ENCODE peak calls at places on chromosomes 12 and 14, in four cellular contexts. One of them, this sample, is unnamed.

GRCh38 chr14:23494223-23494622 is 24.7 kb downstream of the NGDN start:
- DNase-seq in brain microvascular endothelial cell: peak; percentile 42
- DNase-seq in tibial artery: no peak
- DNase-seq in HFFc6: peak; percentile 23
- DNase-seq in this sample: no peak

GRCh38 chr12:94099191-94099983 is 49.0 kb upstream of the PLXNC1 start:
- DNase-seq in brain microvascular endothelial cell: peak; percentile 93
- DNase-seq in tibial artery: no peak
- DNase-seq in HFFc6: no peak
- DNase-seq in this sample: no peak

GRCh38 chr14:104937694-104938365 is 13.2 kb downstream of the PLD4 start:
- DNase-seq in brain microvascular endothelial cell: no peak
- DNase-seq in tibial artery: no peak
- DNase-seq in HFFc6: no peak
- DNase-seq in this sample: no peak

GRCh38 chr12:50715174-50715573 is 48.7 kb upstream of the ATF1 start:
- DNase-seq in brain microvascular endothelial cell: no peak
- DNase-seq in tibial artery: no peak
- DNase-seq in HFFc6: no peak
- DNase-seq in this sample: no peak

GRCh38 chr12:109677323-109677722 is 36.3 kb upstream of the FAM222A start:
- DNase-seq in brain microvascular endothelial cell: no peak
- DNase-seq in tibial artery: no peak
- DNase-seq in HFFc6: no peak
- DNase-seq in this sample: no peak

GRCh38 chr12:71439613-71440392 is at the start of gene LGR5:
- DNase-seq in brain microvascular endothelial cell: no peak
- DNase-seq in tibial artery: no peak
- DNase-seq in HFFc6: no peak
- DNase-seq in this sample: no peak

GRCh38 chr12:26935636-26936378 is 2.0 kb downstream of the INTS13 start:
- DNase-seq in brain microvascular endothelial cell: no peak
- DNase-seq in tibial artery: no peak
- DNase-seq in HFFc6: no peak
- DNase-seq in this sample: no peak

GRCh38 chr14:68523994-68524725 is 268.7 kb downstream of the ZFP36L1 start:
- DNase-seq in brain microvascular endothelial cell: no peak
- DNase-seq in tibial artery: no peak
- DNase-seq in HFFc6: no peak
- DNase-seq in this sample: no peak

GRCh38 chr14:68418192-68419118 is 374.4 kb downstream of the ZFP36L1 start:
- DNase-seq in brain microvascular endothelial cell: no peak
- DNase-seq in tibial artery: no peak
- DNase-seq in HFFc6: no peak
- DNase-seq in this sample: no peak

GRCh38 chr14:77799863-77800730 is at the start of gene ADCK1:
- DNase-seq in brain microvascular endothelial cell: peak; percentile 61
- DNase-seq in tibial artery: peak; percentile 91
- DNase-seq in HFFc6: peak; percentile 61
- DNase-seq in this sample: peak; percentile 27

DNA sequence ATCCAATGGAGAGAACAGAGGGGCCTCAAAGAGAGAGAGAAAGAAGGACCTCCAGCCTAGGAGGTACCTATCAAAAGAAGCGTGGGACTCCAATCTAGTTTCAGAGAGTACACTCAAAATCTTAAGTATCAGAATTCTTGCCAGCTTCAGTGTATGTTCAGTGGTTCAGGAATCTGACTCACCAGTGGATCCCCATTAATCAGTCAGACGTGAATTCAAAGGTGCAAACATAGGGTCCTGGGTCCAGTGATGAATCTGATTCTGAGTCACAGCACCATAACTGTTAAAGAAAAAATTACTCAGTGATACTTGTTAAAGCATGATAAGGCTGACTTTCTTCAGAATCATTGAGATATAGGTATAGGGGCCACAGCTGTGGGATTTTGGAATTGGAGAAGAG is 33.2 kb downstream of the ETNK1 start:
- DNase-seq in brain microvascular endothelial cell: peak; percentile 75
- DNase-seq in tibial artery: no peak
- DNase-seq in HFFc6: peak; percentile 80
- DNase-seq in this sample: no peak
- TF ChIP-seq CTCF in brain microvascular endothelial cell: no peak
- TF ChIP-seq CTCF in tibial artery: no peak
- TF ChIP-seq CTCF in HFFc6: no peak
- TF ChIP-seq CTCF in this sample: no peak

DNA sequence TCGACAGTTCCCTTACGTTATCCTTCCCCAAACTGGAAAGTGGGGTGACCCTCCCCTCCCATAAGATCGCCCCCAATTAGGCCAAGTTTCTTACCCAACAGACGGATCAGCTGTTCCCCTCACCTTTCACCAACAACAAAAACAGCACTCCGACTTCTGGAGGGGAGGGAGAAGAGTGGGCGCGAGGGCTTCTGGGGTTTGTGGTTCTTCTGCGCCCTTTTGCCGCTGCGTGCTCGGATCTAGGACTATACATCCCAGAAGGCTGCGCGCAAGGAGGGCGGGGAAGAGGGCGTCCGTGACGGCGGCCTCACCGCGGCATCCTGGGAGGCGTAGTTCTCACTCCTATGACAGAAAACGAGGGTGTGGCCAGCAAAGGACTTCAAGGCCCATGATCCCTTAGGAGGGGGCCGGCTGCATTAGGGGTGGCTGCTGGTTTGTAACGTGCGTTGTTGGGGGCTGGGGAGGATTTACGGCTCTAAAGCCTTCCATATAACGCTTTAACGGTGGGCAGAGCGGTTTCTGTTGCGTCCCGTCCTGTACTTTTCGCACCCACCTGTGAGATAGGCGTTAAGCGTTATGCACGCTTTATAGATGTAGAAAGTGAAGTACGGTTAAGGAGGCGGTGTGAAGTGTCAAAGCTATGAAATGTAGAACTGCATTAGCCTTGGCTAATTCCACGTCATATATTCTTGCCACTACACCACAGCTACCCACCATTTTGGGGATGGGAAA is at the start of gene CALCOCO1:
- DNase-seq in brain microvascular endothelial cell: peak; percentile 98
- DNase-seq in tibial artery: peak; percentile 99
- DNase-seq in HFFc6: peak; percentile 96
- DNase-seq in this sample: peak; percentile 91
- TF ChIP-seq CTCF in brain microvascular endothelial cell: no peak
- TF ChIP-seq CTCF in tibial artery: no peak
- TF ChIP-seq CTCF in HFFc6: no peak
- TF ChIP-seq CTCF in this sample: no peak

GRCh38 chr14:106556665-106557289 is 1030.4 kb downstream of the TMEM121 start:
- DNase-seq in brain microvascular endothelial cell: no peak
- DNase-seq in tibial artery: no peak
- DNase-seq in HFFc6: no peak
- DNase-seq in this sample: no peak
- TF ChIP-seq CTCF in brain microvascular endothelial cell: peak; percentile 44
- TF ChIP-seq CTCF in tibial artery: peak; percentile 6
- TF ChIP-seq CTCF in HFFc6: peak; percentile 52
- TF ChIP-seq CTCF in this sample: no peak

GRCh38 chr14:92348154-92348553 is 25.2 kb downstream of the SLC24A4 start:
- DNase-seq in brain microvascular endothelial cell: no peak
- DNase-seq in tibial artery: no peak
- DNase-seq in HFFc6: no peak
- DNase-seq in this sample: no peak

GRCh38 chr14:92356677-92357076 is 33.7 kb downstream of the SLC24A4 start:
- DNase-seq in brain microvascular endothelial cell: no peak
- DNase-seq in tibial artery: no peak
- DNase-seq in HFFc6: no peak
- DNase-seq in this sample: no peak

GRCh38 chr14:92351750-92352149 is 28.8 kb downstream of the SLC24A4 start:
- DNase-seq in brain microvascular endothelial cell: no peak
- DNase-seq in tibial artery: no peak
- DNase-seq in HFFc6: no peak
- DNase-seq in this sample: no peak

GRCh38 chr14:92353447-92353846 is 30.5 kb downstream of the SLC24A4 start:
- DNase-seq in brain microvascular endothelial cell: no peak
- DNase-seq in tibial artery: no peak
- DNase-seq in HFFc6: no peak
- DNase-seq in this sample: no peak

DNA sequence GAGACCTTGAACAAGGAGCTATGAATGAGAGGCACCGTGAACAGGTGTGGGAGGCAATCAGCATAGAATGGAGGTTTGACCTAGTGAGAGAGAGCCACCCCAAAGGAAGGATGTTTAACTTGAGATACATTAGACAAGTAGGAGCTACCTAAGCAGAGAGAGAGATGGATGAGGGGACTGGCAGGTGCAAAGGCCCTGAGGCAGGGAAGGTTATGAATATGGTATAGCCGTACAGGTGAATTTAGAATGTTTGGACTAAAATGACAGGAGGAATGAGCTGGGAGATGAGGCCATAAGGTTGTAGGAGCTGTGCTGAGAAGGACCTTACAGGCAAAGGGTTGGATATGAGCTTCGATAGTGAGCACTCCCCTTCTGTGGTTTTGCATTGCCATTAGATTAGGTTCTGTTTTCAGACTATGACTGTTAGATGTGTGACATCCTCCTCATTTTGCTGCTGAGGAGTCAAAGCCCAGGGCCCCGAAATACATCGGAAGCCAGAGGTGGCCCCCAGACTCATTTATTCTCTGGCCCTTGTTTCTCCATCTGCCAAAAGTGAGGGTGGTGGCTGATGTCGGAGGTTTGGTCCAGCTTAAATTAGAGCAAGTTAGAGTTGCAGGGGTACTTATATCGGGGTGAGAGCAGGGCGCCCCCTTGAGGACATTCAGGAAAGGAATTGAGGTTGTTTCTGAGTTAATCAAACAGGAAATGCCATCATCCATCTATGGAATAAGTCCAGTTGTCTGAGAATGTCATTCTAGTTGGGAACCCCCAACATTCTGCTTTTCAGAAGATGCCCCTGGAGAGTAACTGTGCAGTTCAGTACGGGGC is 29.4 kb downstream of the SLC24A4 start:
- DNase-seq in brain microvascular endothelial cell: peak; percentile 5
- DNase-seq in tibial artery: no peak
- DNase-seq in HFFc6: no peak
- DNase-seq in this sample: no peak
- TF ChIP-seq CTCF in brain microvascular endothelial cell: peak; percentile 51
- TF ChIP-seq CTCF in tibial artery: peak; percentile 5
- TF ChIP-seq CTCF in HFFc6: peak; percentile 72
- TF ChIP-seq CTCF in this sample: peak; percentile 37

DNA sequence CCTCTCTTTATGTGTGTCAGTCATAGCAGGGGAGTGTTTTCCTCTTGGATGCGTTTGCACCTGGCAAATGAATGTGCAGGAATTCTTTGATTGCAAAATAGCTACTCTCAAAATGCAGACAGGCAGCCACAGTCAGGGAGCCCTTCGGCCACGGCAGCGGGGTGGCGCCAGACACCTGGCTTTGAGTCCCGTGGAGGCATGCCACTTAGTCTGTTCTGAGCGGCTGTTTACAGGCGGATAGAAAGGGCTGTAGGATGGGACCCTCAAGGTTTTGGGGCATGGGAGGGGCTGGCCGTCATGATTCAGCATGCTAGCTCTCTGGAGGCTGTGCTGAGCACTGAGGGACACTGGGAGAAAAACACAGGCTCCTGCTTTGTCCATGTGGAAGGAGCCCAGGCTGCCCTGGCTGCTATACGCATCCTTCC is 117.1 kb downstream of the SLC25A47 start:
- DNase-seq in brain microvascular endothelial cell: peak; percentile 29
- DNase-seq in tibial artery: peak; percentile 63
- DNase-seq in HFFc6: no peak
- DNase-seq in this sample: no peak
- TF ChIP-seq CTCF in brain microvascular endothelial cell: peak; percentile 80
- TF ChIP-seq CTCF in tibial artery: peak; percentile 31
- TF ChIP-seq CTCF in HFFc6: peak; percentile 66
- TF ChIP-seq CTCF in this sample: peak; percentile 66

GRCh38 chr14:26917086-26917485 is 319.3 kb upstream of the NOVA1 start:
- DNase-seq in brain microvascular endothelial cell: no peak
- DNase-seq in tibial artery: peak; percentile 33
- DNase-seq in HFFc6: no peak
- DNase-seq in this sample: peak; percentile 20
- TF ChIP-seq CTCF in brain microvascular endothelial cell: peak; percentile 46
- TF ChIP-seq CTCF in tibial artery: peak; percentile 38
- TF ChIP-seq CTCF in HFFc6: no peak
- TF ChIP-seq CTCF in this sample: peak; percentile 53

GRCh38 chr14:51131516-51131915 is 36.6 kb upstream of the TRIM9 start:
- DNase-seq in brain microvascular endothelial cell: no peak
- DNase-seq in tibial artery: no peak
- DNase-seq in HFFc6: no peak
- DNase-seq in this sample: no peak

DNA sequence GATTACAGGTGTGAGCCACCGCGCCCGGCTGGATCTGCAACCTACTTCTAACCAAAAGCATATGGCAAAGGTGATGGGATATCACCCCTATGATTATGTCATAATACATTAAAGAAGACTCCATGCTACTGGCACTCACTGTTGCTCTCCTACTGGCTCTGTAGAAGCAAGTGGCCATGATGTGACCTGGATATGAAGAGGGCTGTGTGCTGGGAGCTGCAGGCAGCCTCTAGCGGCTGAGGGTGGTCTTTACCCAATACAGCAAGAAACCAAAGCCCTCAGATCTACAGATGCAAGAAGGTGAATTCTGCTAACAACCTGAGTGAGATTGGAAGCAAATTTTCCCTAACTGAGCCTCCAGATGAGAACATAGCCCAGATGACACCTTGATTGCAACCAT is 34.2 kb upstream of the TRIM9 start:
- DNase-seq in brain microvascular endothelial cell: no peak
- DNase-seq in tibial artery: no peak
- DNase-seq in HFFc6: no peak
- DNase-seq in this sample: no peak
- TF ChIP-seq CTCF in brain microvascular endothelial cell: peak; percentile 24
- TF ChIP-seq CTCF in tibial artery: no peak
- TF ChIP-seq CTCF in HFFc6: no peak
- TF ChIP-seq CTCF in this sample: no peak

This sample was measured in AG09319.